ENCODE peak calls at places on chromosome 3, in six cellular contexts. One of them, this sample, is unnamed.

GRCh38 chr3:150344079-150344478 is 64.0 kb upstream of the TSC22D2 start:
- DNase-seq in CD8-positive, alpha-beta T cell: no peak
- DNase-seq in right cardiac atrium: no peak
- DNase-seq in RWPE1: no peak
- DNase-seq in stimulated activated CD8-positive, alpha-beta memory T cell treated with anti-CD3 and anti-CD28 coated beads, Interleukin-15, amount 100 ng/mL, for 4 hours: no peak
- DNase-seq in activated naive CD4-positive, alpha-beta T cell: no peak
- DNase-seq in this sample: no peak

GRCh38 chr3:64278631-64279030 is 53.4 kb upstream of the PRICKLE2 start:
- DNase-seq in stimulated activated CD8-positive, alpha-beta memory T cell treated with anti-CD3 and anti-CD28 coated beads, Interleukin-15, amount 100 ng/mL, for 4 hours: no peak
- DNase-seq in activated naive CD4-positive, alpha-beta T cell: no peak
- DNase-seq in CD8-positive, alpha-beta T cell: no peak
- DNase-seq in RWPE1: no peak
- DNase-seq in right cardiac atrium: no peak
- DNase-seq in this sample: no peak

GRCh38 chr3:139157161-139157932 is 112.7 kb upstream of the PRR23C start:
- DNase-seq in activated naive CD4-positive, alpha-beta T cell: no peak
- DNase-seq in CD8-positive, alpha-beta T cell: no peak
- DNase-seq in stimulated activated CD8-positive, alpha-beta memory T cell treated with anti-CD3 and anti-CD28 coated beads, Interleukin-15, amount 100 ng/mL, for 4 hours: no peak
- DNase-seq in right cardiac atrium: no peak
- DNase-seq in RWPE1: no peak
- DNase-seq in this sample: no peak

GRCh38 chr3:186544281-186544680 is at the start of gene CRYGS:
- DNase-seq in CD8-positive, alpha-beta T cell: no peak
- DNase-seq in RWPE1: no peak
- DNase-seq in activated naive CD4-positive, alpha-beta T cell: no peak
- DNase-seq in stimulated activated CD8-positive, alpha-beta memory T cell treated with anti-CD3 and anti-CD28 coated beads, Interleukin-15, amount 100 ng/mL, for 4 hours: no peak
- DNase-seq in right cardiac atrium: no peak
- DNase-seq in this sample: no peak

GRCh38 chr3:128935922-128936321 is 56.5 kb downstream of the ACAD9 start:
- DNase-seq in stimulated activated CD8-positive, alpha-beta memory T cell treated with anti-CD3 and anti-CD28 coated beads, Interleukin-15, amount 100 ng/mL, for 4 hours: no peak
- DNase-seq in RWPE1: no peak
- DNase-seq in right cardiac atrium: no peak
- DNase-seq in CD8-positive, alpha-beta T cell: no peak
- DNase-seq in activated naive CD4-positive, alpha-beta T cell: no peak
- DNase-seq in this sample: no peak

GRCh38 chr3:149403443-149403842 is 26.0 kb upstream of the TM4SF1 start:
- DNase-seq in activated naive CD4-positive, alpha-beta T cell: no peak
- DNase-seq in stimulated activated CD8-positive, alpha-beta memory T cell treated with anti-CD3 and anti-CD28 coated beads, Interleukin-15, amount 100 ng/mL, for 4 hours: no peak
- DNase-seq in right cardiac atrium: no peak
- DNase-seq in RWPE1: no peak
- DNase-seq in CD8-positive, alpha-beta T cell: no peak
- DNase-seq in this sample: no peak

GRCh38 chr3:61605589-61606175 is 44.3 kb downstream of the PTPRG start:
- DNase-seq in RWPE1: no peak
- DNase-seq in activated naive CD4-positive, alpha-beta T cell: no peak
- DNase-seq in CD8-positive, alpha-beta T cell: no peak
- DNase-seq in right cardiac atrium: no peak
- DNase-seq in stimulated activated CD8-positive, alpha-beta memory T cell treated with anti-CD3 and anti-CD28 coated beads, Interleukin-15, amount 100 ng/mL, for 4 hours: no peak
- DNase-seq in this sample: no peak

GRCh38 chr3:4314688-4315087 is 11.5 kb downstream of the SETMAR start:
- DNase-seq in activated naive CD4-positive, alpha-beta T cell: no peak
- DNase-seq in right cardiac atrium: no peak
- DNase-seq in RWPE1: no peak
- DNase-seq in CD8-positive, alpha-beta T cell: no peak
- DNase-seq in stimulated activated CD8-positive, alpha-beta memory T cell treated with anti-CD3 and anti-CD28 coated beads, Interleukin-15, amount 100 ng/mL, for 4 hours: no peak
- DNase-seq in this sample: no peak

GRCh38 chr3:168212664-168213255 is 117.0 kb upstream of the GOLIM4 start:
- DNase-seq in activated naive CD4-positive, alpha-beta T cell: no peak
- DNase-seq in right cardiac atrium: no peak
- DNase-seq in stimulated activated CD8-positive, alpha-beta memory T cell treated with anti-CD3 and anti-CD28 coated beads, Interleukin-15, amount 100 ng/mL, for 4 hours: no peak
- DNase-seq in CD8-positive, alpha-beta T cell: no peak
- DNase-seq in RWPE1: no peak
- DNase-seq in this sample: no peak

GRCh38 chr3:52087728-52088127 is 31.4 kb upstream of the DUSP7 start:
- DNase-seq in RWPE1: no peak
- DNase-seq in activated naive CD4-positive, alpha-beta T cell: no peak
- DNase-seq in stimulated activated CD8-positive, alpha-beta memory T cell treated with anti-CD3 and anti-CD28 coated beads, Interleukin-15, amount 100 ng/mL, for 4 hours: no peak
- DNase-seq in CD8-positive, alpha-beta T cell: no peak
- DNase-seq in right cardiac atrium: peak; percentile 2
- DNase-seq in this sample: no peak

GRCh38 chr3:195808741-195809290 is 2.9 kb downstream of the MUC4 start:
- DNase-seq in activated naive CD4-positive, alpha-beta T cell: no peak
- DNase-seq in stimulated activated CD8-positive, alpha-beta memory T cell treated with anti-CD3 and anti-CD28 coated beads, Interleukin-15, amount 100 ng/mL, for 4 hours: no peak
- DNase-seq in RWPE1: no peak
- DNase-seq in right cardiac atrium: no peak
- DNase-seq in CD8-positive, alpha-beta T cell: no peak
- DNase-seq in this sample: no peak

GRCh38 chr3:9552252-9552999 is 1.2 kb downstream of the LHFPL4 start:
- DNase-seq in CD8-positive, alpha-beta T cell: peak; percentile 11
- DNase-seq in right cardiac atrium: peak; percentile 63
- DNase-seq in activated naive CD4-positive, alpha-beta T cell: no peak
- DNase-seq in RWPE1: peak; percentile 41
- DNase-seq in stimulated activated CD8-positive, alpha-beta memory T cell treated with anti-CD3 and anti-CD28 coated beads, Interleukin-15, amount 100 ng/mL, for 4 hours: no peak
- DNase-seq in this sample: peak; percentile 28

GRCh38 chr3:62554264-62554799 is 181.0 kb upstream of the FEZF2 start:
- DNase-seq in CD8-positive, alpha-beta T cell: no peak
- DNase-seq in stimulated activated CD8-positive, alpha-beta memory T cell treated with anti-CD3 and anti-CD28 coated beads, Interleukin-15, amount 100 ng/mL, for 4 hours: no peak
- DNase-seq in RWPE1: no peak
- DNase-seq in right cardiac atrium: no peak
- DNase-seq in activated naive CD4-positive, alpha-beta T cell: no peak
- DNase-seq in this sample: no peak

GRCh38 chr3:66486187-66486586 is 14.6 kb downstream of the LRIG1 start:
- DNase-seq in CD8-positive, alpha-beta T cell: no peak
- DNase-seq in right cardiac atrium: no peak
- DNase-seq in activated naive CD4-positive, alpha-beta T cell: no peak
- DNase-seq in stimulated activated CD8-positive, alpha-beta memory T cell treated with anti-CD3 and anti-CD28 coated beads, Interleukin-15, amount 100 ng/mL, for 4 hours: no peak
- DNase-seq in RWPE1: no peak
- DNase-seq in this sample: no peak

GRCh38 chr3:23916152-23916885 is 471 bp downstream of the NKIRAS1 start:
- DNase-seq in stimulated activated CD8-positive, alpha-beta memory T cell treated with anti-CD3 and anti-CD28 coated beads, Interleukin-15, amount 100 ng/mL, for 4 hours: no peak
- DNase-seq in right cardiac atrium: no peak
- DNase-seq in RWPE1: peak; percentile 13
- DNase-seq in activated naive CD4-positive, alpha-beta T cell: no peak
- DNase-seq in CD8-positive, alpha-beta T cell: no peak
- DNase-seq in this sample: no peak

GRCh38 chr3:77142636-77143035 is 102.7 kb downstream of the ROBO2 start:
- DNase-seq in right cardiac atrium: no peak
- DNase-seq in activated naive CD4-positive, alpha-beta T cell: no peak
- DNase-seq in CD8-positive, alpha-beta T cell: no peak
- DNase-seq in stimulated activated CD8-positive, alpha-beta memory T cell treated with anti-CD3 and anti-CD28 coated beads, Interleukin-15, amount 100 ng/mL, for 4 hours: no peak
- DNase-seq in RWPE1: no peak
- DNase-seq in this sample: no peak

GRCh38 chr3:98777801-98778220 is 14.7 kb downstream of the ST3GAL6 start:
- DNase-seq in stimulated activated CD8-positive, alpha-beta memory T cell treated with anti-CD3 and anti-CD28 coated beads, Interleukin-15, amount 100 ng/mL, for 4 hours: no peak
- DNase-seq in activated naive CD4-positive, alpha-beta T cell: no peak
- DNase-seq in CD8-positive, alpha-beta T cell: no peak
- DNase-seq in right cardiac atrium: no peak
- DNase-seq in RWPE1: no peak
- DNase-seq in this sample: no peak